ENCODE peak calls at places on chromosomes 3 and 15, in four cellular contexts. N is CD4-positive, CD25-positive, alpha-beta regulatory T cell; B is spleen; W is GM23248. U is an unnamed sample.

GRCh38 chr15:49423021-49423420 is at the start of gene FGF7:
- DNase-seq in W (peak; percentile 88), N (no peak), B (no peak), U (no peak)

GRCh38 chr3:59641169-59641914 is 591.5 kb upstream of the CFAP20DC start:
- DNase-seq in B (no peak), W (peak; percentile 78), N (no peak), U (no peak)

GRCh38 chr3:38102073-38102844 is 34.7 kb downstream of the ACAA1 start:
- DNase-seq in B (no peak), W (no peak), N (no peak), U (no peak)

GRCh38 chr3:161349529-161350278 is 21.6 kb downstream of the SPTSSB start:
- DNase-seq in B (no peak), N (peak; percentile 1), W (peak; percentile 91), U (peak; percentile 62)

GRCh38 chr15:44718180-44718926 is 7.0 kb downstream of the B2M start:
- DNase-seq in B (no peak), W (no peak), N (peak; percentile 14), U (no peak)

GRCh38 chr3:160695906-160696305 is 18.9 kb downstream of the ARL14 start:
- DNase-seq in W (peak; percentile 17), N (no peak), B (no peak), U (no peak)

GRCh38 chr3:128547368-128547987 is 54.5 kb upstream of the GATA2 start:
- DNase-seq in W (peak; percentile 86), B (no peak), N (no peak), U (no peak)

GRCh38 chr3:6417174-6417573 is 443.7 kb upstream of the GRM7 start:
- DNase-seq in N (no peak), W (no peak), B (no peak), U (no peak)

GRCh38 chr15:101483476-101483875 is 6.0 kb downstream of the PCSK6 start:
- DNase-seq in N (no peak), B (no peak), W (no peak), U (no peak)

GRCh38 chr3:143718463-143718862 is 129.8 kb downstream of the SLC9A9 start:
- DNase-seq in B (no peak), N (no peak), W (no peak), U (no peak)

GRCh38 chr3:162391301-162391700 is 894.7 kb downstream of the OTOL1 start:
- DNase-seq in B (no peak), W (peak; percentile 76), N (no peak), U (no peak)

GRCh38 chr15:26967719-26968269 is 3.2 kb upstream of the GABRG3 start:
- DNase-seq in N (no peak), B (no peak), W (peak; percentile 14), U (no peak)

GRCh38 chr3:14431928-14432834 is 29.8 kb downstream of the SLC6A6 start:
- DNase-seq in N (peak; percentile 94), B (peak; percentile 99), W (peak; percentile 92), U (peak; percentile 98)

GRCh38 chr15:47203993-47204392 is 513.3 kb upstream of the SEMA6D start:
- DNase-seq in W (no peak), B (no peak), N (no peak), U (no peak)

GRCh38 chr3:65963787-65964707 is 74.7 kb downstream of the MAGI1 start:
- DNase-seq in N (no peak), W (peak; percentile 96), B (no peak), U (no peak)

GRCh38 chr15:65903296-65904073 is 34.2 kb downstream of the RAB11A start:
- DNase-seq in N (no peak), B (no peak), W (no peak), U (no peak)

GRCh38 chr3:155131104-155131503 is 51.0 kb downstream of the MME start:
- DNase-seq in W (peak; percentile 47), N (no peak), B (no peak), U (no peak)

GRCh38 chr3:172148269-172148668 is 108.9 kb downstream of the FNDC3B start:
- DNase-seq in W (peak; percentile 53), B (no peak), N (no peak), U (no peak)

GRCh38 chr15:66278671-66279070 is 14.7 kb upstream of the DIS3L start:
- DNase-seq in W (no peak), B (no peak), N (no peak), U (no peak)

GRCh38 chr3:145807990-145808389 is 353.0 kb downstream of the PLOD2 start:
- DNase-seq in W (peak; percentile 6), N (no peak), B (no peak), U (no peak)

GRCh38 chr3:194579091-194579606 is 54.1 kb downstream of the TMEM44 start:
- DNase-seq in N (no peak), W (no peak), B (no peak), U (no peak)

GRCh38 chr3:45413172-45413765 is 24.9 kb downstream of the LARS2 start:
- DNase-seq in N (no peak), B (no peak), W (no peak), U (no peak)

GRCh38 chr15:65287515-65287845 is 797 bp upstream of the PARP16 start:
- DNase-seq in W (no peak), N (no peak), B (no peak), U (no peak)

GRCh38 chr15:82830427-82831173 is 21.2 kb downstream of the WHAMM start:
- DNase-seq in N (no peak), W (no peak), B (no peak), U (no peak)

GRCh38 chr3:66598168-66598567 is 97.3 kb upstream of the LRIG1 start:
- DNase-seq in N (no peak), W (peak; percentile 6), B (no peak), U (no peak)

GRCh38 chr3:124926426-124927116 is 8.0 kb downstream of the MUC13 start:
- DNase-seq in N (no peak), B (no peak), W (peak; percentile 14), U (no peak)

GRCh38 chr3:152434142-152434541 is 165.4 kb downstream of the MBNL1 start:
- DNase-seq in W (no peak), B (no peak), N (no peak), U (no peak)

GRCh38 chr3:30728143-30728542 is 121.7 kb downstream of the TGFBR2 start:
- DNase-seq in B (no peak), W (no peak), N (no peak), U (no peak)

GRCh38 chr15:66824374-66824773 is 122.3 kb downstream of the SMAD6 start:
- DNase-seq in W (no peak), N (no peak), B (no peak), U (no peak)

GRCh38 chr3:44825264-44825925 is 36.3 kb upstream of the TMEM42 start:
- DNase-seq in B (no peak), W (peak; percentile 80), N (no peak), U (no peak)

GRCh38 chr3:37028329-37028728 is 35.0 kb downstream of the MLH1 start:
- DNase-seq in B (no peak), W (no peak), N (no peak), U (no peak)

GRCh38 chr3:196288141-196288460 is 575 bp upstream of the PCYT1A start:
- DNase-seq in B (no peak), N (no peak), W (peak; percentile 71), U (no peak)

GRCh38 chr15:56241374-56242085 is 2.1 kb downstream of the RFX7 start:
- DNase-seq in N (peak; percentile 2), W (peak; percentile 40), B (no peak), U (no peak)

GRCh38 chr15:85421116-85421925 is 40.9 kb downstream of the AKAP13 start:
- DNase-seq in B (no peak), N (no peak), W (peak; percentile 35), U (no peak)

GRCh38 chr3:198079771-198080520 is 119.9 kb downstream of the LMLN start:
- DNase-seq in B (no peak), W (peak; percentile 18), N (peak; percentile 34), U (peak; percentile 1)

GRCh38 chr3:134630506-134630905 is 20.3 kb downstream of the KY start:
- DNase-seq in B (no peak), W (peak; percentile 44), N (no peak), U (no peak)

GRCh38 chr15:67542192-67542461 is 376 bp upstream of the MAP2K5 start:
- DNase-seq in B (no peak), W (no peak), N (no peak), U (no peak)

GRCh38 chr15:60589253-60589652 is 110.3 kb upstream of the ICE2 start:
- DNase-seq in B (no peak), W (no peak), N (peak; percentile 59), U (no peak)

GRCh38 chr15:60591491-60592385 is 112.8 kb upstream of the ICE2 start:
- DNase-seq in B (peak; percentile 85), N (peak; percentile 36), W (peak; percentile 70), U (no peak)

GRCh38 chr15:60592386-60593339 is 113.7 kb upstream of the ICE2 start:
- DNase-seq in W (peak; percentile 93), B (peak; percentile 96), N (peak; percentile 89), U (peak; percentile 80)

GRCh38 chr15:60589728-60590127 is 110.8 kb upstream of the ICE2 start:
- DNase-seq in B (no peak), N (no peak), W (no peak), U (no peak)

GRCh38 chr15:60590935-60591490 is 112.1 kb upstream of the ICE2 start:
- DNase-seq in W (peak; percentile 75), N (peak; percentile 55), B (peak; percentile 84), U (peak; percentile 38)
- H3K27ac ChIP-seq in W (peak overlapping the region; percentile 41), N (peak overlapping the region; percentile 95), B (peak overlapping the region; percentile 93), U (peak overlapping the region; percentile 80)

DNA sequence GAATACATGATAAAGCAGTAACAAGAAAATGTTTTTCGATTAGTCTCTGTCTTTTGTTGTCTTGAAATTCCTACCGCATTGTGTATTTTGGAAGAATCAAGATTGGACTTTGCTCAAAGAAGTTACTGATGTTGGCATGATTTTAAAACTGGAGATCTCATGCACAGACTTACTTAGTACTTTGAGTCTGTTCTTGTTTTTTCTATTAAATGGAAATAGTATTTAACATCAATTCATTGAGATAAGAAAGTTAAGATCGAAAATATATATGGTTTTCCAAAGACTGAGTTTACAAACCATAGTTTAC is 2.6 kb downstream of the ABHD10 start:
- DNase-seq in N (no peak), W (no peak), B (no peak), U (no peak)
- H3K4me3 ChIP-seq in N (peak overlapping the region; percentile 99), W (peak overlapping the region; percentile 3), B (no peak overlapping the region), U (no peak overlapping the region)

GRCh38 chr3:51679318-51679717 is 8.3 kb downstream of the TEX264 start:
- DNase-seq in N (no peak), B (peak; percentile 59), W (no peak), U (peak; percentile 31)
- H3K4me1 ChIP-seq in N (peaks cover 98% of the 10 kb centered on the region), B (peaks cover 69% of the 10 kb centered on the region), W (peaks cover 27% of the 10 kb centered on the region), U (peaks cover 97% of the 10 kb centered on the region)

DNA sequence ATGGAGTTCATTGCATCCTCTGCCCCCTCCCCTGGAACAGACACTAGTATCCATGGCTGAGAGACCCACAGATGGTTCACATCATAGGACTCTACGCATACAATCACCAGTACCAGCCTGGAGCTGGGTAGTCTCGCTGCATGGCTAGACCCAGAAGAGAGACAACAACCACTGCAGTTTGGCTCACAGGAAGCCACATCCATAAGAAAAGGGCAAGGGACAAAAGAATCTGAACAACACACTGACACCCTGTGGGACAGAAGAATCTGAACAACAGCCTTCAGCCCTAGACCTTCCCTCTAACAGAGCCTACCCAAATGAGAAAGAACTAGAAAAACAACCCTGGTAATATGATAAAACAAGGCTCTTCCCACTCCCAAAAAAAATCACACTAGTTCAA is 479.3 kb downstream of the RAP2B start:
- DNase-seq in N (no peak), B (no peak), W (no peak), U (no peak)
- H3K27ac ChIP-seq in N (no peak overlapping the region), B (no peak overlapping the region), W (no peak overlapping the region), U (no peak overlapping the region)

U was measured in CD8-positive, alpha-beta memory T cell.